ENCODE peak calls at places on chromosome X, in nine cellular contexts. D is RWPE2; G is sigmoid colon; M is fibroblast of lung; S is SK-N-SH; Y is psoas muscle; A is gastrocnemius medialis; U is CD8-positive, alpha-beta T cell; P is neural progenitor cell. L is an unnamed sample. For H3K9me3, the result is how much of the 10 kb centered on the place peaks cover.

GRCh38 chrX:149495573-149496071 is 9.5 kb downstream of the IDS start:
- DNase-seq in P (no peak), M (peak), A (peak), S (no peak), U (no peak), G (no peak), Y (peak), D (no peak), L (no peak)

GRCh38 chrX:150683536-150684146 is 9.6 kb upstream of the MTMR1 start:
- DNase-seq in M (no peak), P (peak), A (no peak), S (peak), Y (no peak), U (peak), D (no peak), G (no peak), L (peak)

GRCh38 chrX:34893741-34894140 is 48.9 kb upstream of the FAM47B start:
- DNase-seq in S (no peak), P (no peak), A (no peak), D (no peak), M (no peak), U (no peak), Y (no peak), G (no peak), L (no peak)

GRCh38 chrX:7372843-7373525 is 225.0 kb upstream of the PUDP start:
- DNase-seq in P (no peak), Y (no peak), D (no peak), S (no peak), M (peak), G (no peak), U (no peak), A (no peak), L (no peak)

GRCh38 chrX:10992110-10992509 is 119.0 kb upstream of the HCCS start:
- DNase-seq in D (no peak), U (no peak), Y (no peak), A (no peak), S (no peak), G (no peak), M (no peak), P (no peak), L (no peak)

GRCh38 chrX:104117753-104118152 is 5.4 kb downstream of the ZCCHC18 start:
- DNase-seq in Y (no peak), S (no peak), P (no peak), M (no peak), U (no peak), D (no peak), G (no peak), A (no peak), L (no peak)

GRCh38 chrX:155048997-155049619 is 21.8 kb downstream of the CMC4 start:
- DNase-seq in S (peak), U (peak), G (peak), M (peak), A (peak), P (peak), Y (peak), D (no peak), L (no peak)

GRCh38 chrX:152821145-152821765 is 9.3 kb downstream of the CETN2 start:
- DNase-seq in S (peak), P (peak), D (no peak), M (peak), A (no peak), U (no peak), Y (no peak), G (no peak), L (no peak)

GRCh38 chrX:53071604-53072417 is 10.4 kb upstream of the TSPYL2 start:
- DNase-seq in A (peak), S (peak), G (peak), M (peak), P (peak), U (peak), D (no peak), Y (peak), L (no peak)

GRCh38 chrX:131235768-131236167 is 53.3 kb downstream of the IGSF1 start:
- DNase-seq in P (no peak), S (no peak), M (no peak), Y (no peak), D (no peak), G (no peak), U (no peak), A (no peak), L (no peak)

GRCh38 chrX:53055244-53055849 is 6.8 kb downstream of the GPR173 start:
- DNase-seq in G (no peak), U (no peak), A (no peak), M (no peak), P (no peak), Y (no peak), S (no peak), D (no peak), L (no peak)

GRCh38 chrX:12021708-12022107 is 116.6 kb upstream of the FRMPD4 start:
- DNase-seq in M (peak), A (no peak), U (no peak), S (no peak), Y (no peak), G (no peak), P (no peak), D (no peak), L (no peak)

GRCh38 chrX:26822448-26822847 is 606.5 kb downstream of the MAGEB5 start:
- DNase-seq in S (no peak), M (no peak), P (peak), A (no peak), U (no peak), G (no peak), D (no peak), Y (no peak), L (no peak)

GRCh38 chrX:39599339-39599738 is 498.4 kb downstream of the BCOR start:
- DNase-seq in G (no peak), M (no peak), Y (no peak), A (no peak), D (no peak), P (no peak), U (no peak), S (no peak), L (no peak)

GRCh38 chrX:132491191-132491590 is 2.4 kb upstream of the MBNL3 start:
- DNase-seq in U (peak), S (no peak), M (no peak), G (no peak), D (no peak), A (peak), P (no peak), Y (no peak), L (no peak)

GRCh38 chrX:3518870-3519269 is 172.4 kb upstream of the MXRA5 start:
- DNase-seq in P (no peak), U (no peak), Y (peak), D (peak), G (peak), M (peak), S (no peak), A (peak), L (no peak)

GRCh38 chrX:24748196-24748595 is 54.5 kb downstream of the POLA1 start:
- DNase-seq in U (no peak), A (no peak), Y (no peak), M (no peak), P (no peak), D (no peak), S (no peak), G (no peak), L (no peak)
- H3K9me3 ChIP-seq in U (under half), A (under half), Y (under half), M (under half), P (under half), D (under half), S (under half), G (under half), L (under half)

GRCh38 chrX:101550825-101551767 is 749 bp downstream of the ARMCX1 start:
- DNase-seq in Y (peak), G (peak), D (no peak), S (peak), A (peak), M (peak), U (no peak), P (peak), L (no peak)
- H3K4me3 ChIP-seq in Y (peak), G (peak), D (peak), S (peak), A (peak), M (peak), U (peak), P (peak), L (no peak)

GRCh38 chrX:47447607-47448006 is 35.4 kb downstream of the ZNF41 start:
- DNase-seq in U (no peak), A (no peak), S (no peak), Y (no peak), P (no peak), M (no peak), G (no peak), D (no peak), L (no peak)
- H3K9me3 ChIP-seq in U (under half), A (under half), S (under half), Y (under half), P (under half), M (under half), G (under half), D (under half), L (under half)

DNA sequence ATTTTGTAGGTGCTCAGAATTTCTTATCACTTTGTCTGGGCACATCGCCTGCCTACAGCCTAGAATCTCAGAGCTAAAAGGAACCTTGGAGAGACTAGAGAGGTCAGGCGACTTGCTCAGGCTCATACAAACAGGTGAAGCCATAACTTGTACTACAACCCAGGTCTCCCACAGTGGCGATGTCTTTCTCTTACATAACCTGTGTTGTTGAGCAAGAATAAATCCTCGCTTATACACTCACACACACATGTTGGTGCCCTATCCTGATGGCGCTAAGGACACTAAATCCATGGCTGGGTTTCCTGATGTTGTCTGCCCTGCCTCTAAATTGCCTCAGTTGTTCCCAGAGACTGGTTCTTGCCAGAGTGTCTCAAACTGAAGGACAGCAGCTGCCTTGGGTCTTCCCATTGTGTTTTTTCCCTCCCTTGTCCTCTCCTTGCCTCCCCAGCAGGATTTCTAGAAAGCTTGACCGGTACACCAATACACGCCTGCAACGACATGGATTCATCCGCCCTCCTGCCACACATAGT is 1.6 kb downstream of the TSC22D3 start:
- DNase-seq in G (no peak), S (no peak), P (no peak), M (no peak), D (no peak), Y (no peak), U (no peak), A (peak), L (no peak)
- H3K4me3 ChIP-seq in G (peak), S (no peak), P (no peak), M (no peak), D (no peak), Y (peak), U (no peak), A (peak), L (no peak)

DNA sequence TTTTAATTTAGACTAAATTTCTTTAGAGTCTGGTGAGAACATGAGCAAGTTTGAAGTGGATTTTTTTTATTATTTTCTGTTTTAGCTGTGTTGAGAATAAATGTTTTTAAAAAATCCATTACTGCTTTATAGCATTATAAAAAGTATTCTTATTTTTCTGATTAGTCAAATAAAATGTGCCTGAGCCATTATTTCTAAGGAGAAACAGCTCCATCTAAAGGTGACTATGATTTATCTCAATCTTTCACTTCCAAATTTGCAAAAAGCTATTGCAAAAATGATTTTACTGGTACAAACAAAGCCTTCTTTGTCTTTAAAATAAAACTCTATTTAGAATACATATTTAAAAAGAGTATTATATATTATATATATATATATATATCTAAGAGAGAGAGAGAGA is 959.2 kb downstream of the FAM133A start:
- DNase-seq in S (no peak), G (no peak), Y (no peak), U (no peak), P (no peak), D (no peak), A (no peak), M (no peak), L (no peak)
- H3K9me3 ChIP-seq in S (under half), G (under half), Y (under half), U (under half), P (under half), D (under half), A (under half), M (under half), L (under half)

DNA sequence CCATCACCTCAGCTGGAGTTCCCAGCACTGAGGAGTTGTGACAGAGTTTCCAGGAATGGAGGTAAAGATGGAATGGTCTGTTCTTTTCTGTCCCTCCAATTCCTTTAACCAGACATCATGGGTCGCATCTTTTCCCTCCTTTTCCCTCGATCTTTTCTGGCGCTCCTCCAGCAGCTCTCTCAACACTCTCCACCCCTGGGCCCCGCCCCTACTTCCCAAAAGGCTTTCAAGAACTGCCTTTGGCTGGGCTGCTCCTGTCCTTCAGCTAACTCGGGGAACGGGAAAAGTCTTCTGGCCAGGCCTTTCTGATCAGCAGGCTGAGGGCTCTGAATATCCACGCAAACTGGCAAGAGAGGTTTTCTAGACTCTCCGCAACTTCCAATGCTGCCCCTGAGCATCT is 34.0 kb downstream of the UTP14A start:
- DNase-seq in S (no peak), D (no peak), M (no peak), U (no peak), P (peak), G (no peak), Y (peak), A (no peak), L (no peak)
- H3K4me3 ChIP-seq in S (no peak), D (no peak), M (no peak), U (no peak), P (no peak), G (no peak), Y (no peak), A (no peak), L (no peak)

GRCh38 chrX:45497290-45497689 is 296.6 kb upstream of the DIPK2B start:
- DNase-seq in D (no peak), M (peak), U (no peak), S (no peak), G (no peak), A (no peak), P (no peak), Y (no peak), L (no peak)
- H3K9me3 ChIP-seq in D (under half), M (under half), U (under half), S (under half), G (under half), A (under half), P (under half), Y (under half), L (under half)

GRCh38 chrX:119885554-119886428 is 9.9 kb upstream of the AKAP14 start:
- DNase-seq in U (no peak), M (no peak), P (no peak), D (no peak), Y (no peak), G (peak), S (no peak), A (no peak), L (no peak)

DNA sequence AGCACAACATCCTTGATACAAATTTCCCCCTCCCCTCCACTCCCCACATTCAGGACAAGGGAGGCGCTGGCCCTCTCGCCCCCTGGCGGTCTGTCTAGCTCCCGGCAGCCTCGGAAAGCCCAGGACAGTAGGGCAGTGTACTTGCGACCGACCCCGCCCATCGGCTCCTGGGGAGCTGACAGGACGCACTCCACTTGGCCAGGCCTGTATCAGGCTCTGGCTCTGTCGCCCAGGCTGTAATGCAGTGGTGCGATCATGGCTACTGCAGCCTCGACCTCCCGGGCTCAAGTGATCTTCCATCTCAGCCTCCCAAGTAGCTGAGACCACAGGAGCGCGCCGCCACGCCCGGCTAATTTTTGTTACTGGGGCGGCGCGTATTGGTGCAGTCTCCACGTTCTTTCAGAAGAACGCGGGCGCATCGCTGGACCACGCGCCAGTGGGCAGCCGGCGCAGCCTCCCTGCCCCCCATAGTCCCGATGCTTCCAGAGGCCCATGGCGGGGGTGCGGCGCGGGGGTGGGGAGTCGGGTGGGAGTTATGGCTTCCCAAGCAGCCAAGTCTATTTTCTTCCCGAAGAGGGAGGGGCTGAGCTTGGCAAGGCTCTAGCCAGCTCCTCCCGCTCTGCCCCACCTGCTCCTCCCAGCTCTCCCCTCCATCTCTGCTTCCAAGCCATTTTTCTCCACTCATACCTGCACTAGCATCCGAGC is 7.8 kb upstream of the AKAP14 start:
- DNase-seq in P (peak), U (peak), Y (peak), A (peak), G (peak), S (peak), D (peak), M (peak), L (no peak)
- H3K4me3 ChIP-seq in P (peak), U (no peak), Y (peak), A (peak), G (peak), S (peak), D (peak), M (no peak), L (no peak)

L was measured in SK-N-MC.